ENCODE peak calls at places on chromosomes 12 and 14, in eight cellular contexts. P, L, G, X, B, E, F and Q are unnamed samples.

GRCh38 chr14:103925316-103925715 is 2.9 kb upstream of the TDRD9 start:
- DNase-seq in P (no peak), L (peak; percentile 70), G (no peak), X (no peak), B (no peak), E (no peak), F (no peak), Q (no peak)

GRCh38 chr12:47277972-47278448 is 198.3 kb upstream of the AMIGO2 start:
- DNase-seq in P (no peak), L (no peak), G (no peak), X (no peak), B (no peak), E (peak; percentile 94), F (no peak), Q (no peak)

GRCh38 chr14:76829650-76830421 is 3.6 kb downstream of the LRRC74A start:
- DNase-seq in P (no peak), L (no peak), G (peak; percentile 59), X (peak; percentile 86), B (no peak), E (peak; percentile 91), F (no peak), Q (no peak)

GRCh38 chr12:19971396-19971802 is 396.9 kb upstream of the PDE3A start:
- DNase-seq in P (no peak), L (no peak), G (peak; percentile 73), X (no peak), B (no peak), E (no peak), F (no peak), Q (no peak)

GRCh38 chr14:65032319-65032718 is 45.6 kb downstream of the FNTB start:
- DNase-seq in P (no peak), L (no peak), G (no peak), X (no peak), B (peak; percentile 13), E (no peak), F (no peak), Q (no peak)

GRCh38 chr12:110252716-110253115 is 28.3 kb upstream of the ATP2A2 start:
- DNase-seq in P (no peak), L (no peak), G (no peak), X (peak; percentile 16), B (no peak), E (no peak), F (no peak), Q (peak; percentile 51)

GRCh38 chr12:105957058-105957457 is 181.7 kb downstream of the NUAK1 start:
- DNase-seq in P (no peak), L (no peak), G (no peak), X (no peak), B (no peak), E (no peak), F (no peak), Q (peak; percentile 53)

GRCh38 chr14:24362241-24362960 is 5.6 kb upstream of the NFATC4 start:
- DNase-seq in P (no peak), L (no peak), G (no peak), X (no peak), B (no peak), E (no peak), F (no peak), Q (no peak)

GRCh38 chr14:103898204-103898603 is 30.1 kb upstream of the TDRD9 start:
- DNase-seq in P (no peak), L (no peak), G (no peak), X (no peak), B (no peak), E (no peak), F (no peak), Q (no peak)

GRCh38 chr12:99966429-99966828 is 18.3 kb downstream of the ANKS1B start:
- DNase-seq in P (no peak), L (no peak), G (no peak), X (no peak), B (no peak), E (no peak), F (no peak), Q (no peak)

DNA sequence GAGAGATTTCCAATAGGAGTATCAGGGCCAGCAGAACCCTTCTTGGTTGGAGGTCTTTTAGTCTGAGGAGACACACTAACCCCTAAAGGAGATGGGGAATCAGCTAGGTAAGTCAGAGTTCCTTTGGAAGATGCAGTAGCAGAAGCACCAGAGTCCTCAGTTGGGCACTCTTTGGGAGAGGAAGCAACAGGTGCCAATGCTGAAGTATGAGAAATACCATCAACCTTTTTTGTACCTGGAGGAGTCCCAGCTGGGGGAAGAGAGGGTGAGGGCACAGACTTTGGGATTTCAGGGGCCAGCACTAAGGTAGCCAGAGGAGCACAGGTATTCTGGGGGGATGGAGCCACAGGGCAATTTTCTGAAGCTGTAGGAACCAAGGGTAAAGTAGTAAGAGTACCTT is 6.0 kb downstream of the NACA start:
- DNase-seq in P (no peak), L (no peak), G (no peak), X (no peak), B (no peak), E (no peak), F (no peak), Q (no peak)
- H3K27ac ChIP-seq in P (peak overlapping the region; percentile 23), L (peak overlapping the region; percentile 94), G (peak overlapping the region; percentile 11), X (no peak overlapping the region), B (no peak overlapping the region), E (peak overlapping the region; percentile 64), F (no peak overlapping the region), Q (no peak overlapping the region)

DNA sequence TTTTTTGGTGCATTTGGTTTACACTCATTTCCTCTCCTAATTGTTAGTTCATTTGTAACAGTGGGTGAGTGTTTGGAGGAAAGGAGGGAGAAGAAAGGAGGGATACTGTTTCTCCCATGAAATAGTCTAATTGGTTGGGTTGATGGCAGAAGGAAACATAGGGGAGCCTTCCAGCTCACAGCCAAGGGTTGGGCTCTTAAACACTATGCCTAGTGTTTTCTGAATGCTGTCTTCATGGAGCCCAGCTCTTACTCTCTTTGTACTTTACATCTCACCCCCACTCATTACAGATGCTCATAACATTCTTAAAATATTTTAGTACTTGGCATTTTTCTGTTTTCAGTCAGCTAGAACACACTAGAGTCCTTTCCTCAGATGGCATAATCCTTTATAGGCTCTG is 38.2 kb downstream of the BAZ2A start:
- DNase-seq in P (no peak), L (no peak), G (no peak), X (no peak), B (no peak), E (no peak), F (no peak), Q (no peak)
- H3K4me3 ChIP-seq in P (no peak overlapping the region), L (no peak overlapping the region), G (no peak overlapping the region), X (no peak overlapping the region), B (no peak overlapping the region), E (no peak overlapping the region), F (no peak overlapping the region), Q (no peak overlapping the region)

GRCh38 chr14:54566410-54567223 is at the start of gene SAMD4A:
- DNase-seq in P (peak; percentile 77), L (peak; percentile 43), G (peak; percentile 84), X (peak; percentile 77), B (peak; percentile 75), E (peak; percentile 93), F (peak; percentile 84), Q (peak; percentile 75)

GRCh38 chr14:54565236-54566151 is 1.4 kb upstream of the SAMD4A start:
- DNase-seq in P (peak; percentile 82), L (peak; percentile 54), G (peak; percentile 88), X (peak; percentile 93), B (peak; percentile 94), E (peak; percentile 93), F (peak; percentile 98), Q (peak; percentile 89)

GRCh38 chr14:54564799-54565235 is 2.1 kb upstream of the SAMD4A start:
- DNase-seq in P (no peak), L (no peak), G (peak; percentile 34), X (peak; percentile 38), B (no peak), E (peak; percentile 78), F (peak; percentile 60), Q (peak; percentile 11)

GRCh38 chr14:54567224-54567633 is 301 bp downstream of the SAMD4A start:
- DNase-seq in P (no peak), L (no peak), G (peak; percentile 69), X (peak; percentile 33), B (peak; percentile 34), E (peak; percentile 45), F (peak; percentile 51), Q (peak; percentile 25)

GRCh38 chr14:54566152-54566409 is 847 bp upstream of the SAMD4A start:
- DNase-seq in P (no peak), L (no peak), G (no peak), X (no peak), B (no peak), E (no peak), F (no peak), Q (peak; percentile 18)
- H3K27ac ChIP-seq in P (peak overlapping the region; percentile 45), L (no peak overlapping the region), G (no peak overlapping the region), X (peak overlapping the region; percentile 98), B (peak overlapping the region; percentile 98), E (peak overlapping the region; percentile 95), F (peak overlapping the region; percentile 100), Q (peak overlapping the region; percentile 67)

DNA sequence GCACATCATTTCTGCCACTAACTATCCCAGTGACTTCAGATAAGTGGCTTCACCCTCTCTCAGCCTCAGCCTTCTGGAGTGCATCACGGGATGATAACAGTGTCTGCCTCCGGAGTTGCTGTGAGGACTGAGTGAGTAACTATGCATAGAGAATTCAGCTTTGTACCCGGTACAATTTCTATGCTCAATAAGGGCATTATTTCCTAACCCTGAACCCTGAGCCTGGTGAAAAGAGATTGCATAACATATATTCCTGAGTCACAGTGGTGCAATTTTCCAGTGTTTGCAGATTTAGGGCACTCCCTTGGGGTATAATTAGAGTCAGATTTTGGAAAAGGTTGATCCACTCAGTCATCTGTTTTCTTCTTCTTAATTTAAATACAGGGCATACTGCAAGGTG is 181.1 kb downstream of the PTPN11 start:
- DNase-seq in P (no peak), L (no peak), G (no peak), X (no peak), B (no peak), E (peak; percentile 63), F (no peak), Q (no peak)
- H3K4me3 ChIP-seq in P (no peak overlapping the region), L (no peak overlapping the region), G (no peak overlapping the region), X (no peak overlapping the region), B (no peak overlapping the region), E (no peak overlapping the region), F (no peak overlapping the region), Q (no peak overlapping the region)

GRCh38 chr12:71840226-71840847 is 778 bp downstream of the TBC1D15 start:
- DNase-seq in P (peak; percentile 64), L (no peak), G (no peak), X (no peak), B (no peak), E (peak; percentile 73), F (no peak), Q (no peak)
- H3K27ac ChIP-seq in P (peak overlapping the region; percentile 97), L (peak overlapping the region; percentile 86), G (peak overlapping the region; percentile 65), X (peak overlapping the region; percentile 98), B (peak overlapping the region; percentile 93), E (peak overlapping the region; percentile 96), F (peak overlapping the region; percentile 99), Q (peak overlapping the region; percentile 92)

GRCh38 chr12:14443531-14443930 is 78.0 kb downstream of the ATF7IP start:
- DNase-seq in P (no peak), L (no peak), G (no peak), X (no peak), B (no peak), E (peak; percentile 31), F (no peak), Q (no peak)

DNA sequence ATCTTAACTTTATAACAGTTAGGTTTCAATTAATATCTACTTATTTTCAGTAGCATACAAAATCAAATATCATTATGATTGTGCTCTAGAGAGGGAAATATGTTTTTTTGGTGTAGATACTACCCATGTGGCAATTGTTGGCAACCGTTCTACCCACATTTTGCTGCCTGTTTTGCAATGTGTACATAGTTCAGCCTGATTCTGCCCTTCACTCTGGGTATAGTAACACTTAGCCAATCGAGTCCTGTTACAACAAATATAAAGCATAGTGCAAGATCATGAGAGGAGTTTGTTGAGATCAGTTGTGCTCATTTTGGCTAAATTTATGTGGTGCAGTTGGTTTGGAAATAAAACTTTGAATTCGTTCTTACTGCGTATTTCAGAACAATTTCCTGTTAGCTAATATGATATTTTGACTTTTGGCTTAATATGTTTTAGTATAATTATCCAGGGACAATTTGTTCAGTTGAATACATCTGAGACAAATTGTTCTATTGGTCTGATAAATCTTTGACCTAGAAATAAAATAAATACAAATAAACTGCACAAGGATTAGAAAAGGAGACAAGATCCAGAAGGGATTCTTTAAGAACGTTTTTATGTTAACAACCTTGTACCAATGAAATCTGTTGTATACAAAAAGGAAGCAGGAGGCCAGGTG is 76.9 kb downstream of the ATF7IP start:
- DNase-seq in P (no peak), L (peak; percentile 63), G (no peak), X (no peak), B (no peak), E (peak; percentile 56), F (no peak), Q (no peak)
- H3K4me3 ChIP-seq in P (no peak overlapping the region), L (no peak overlapping the region), G (no peak overlapping the region), X (no peak overlapping the region), B (no peak overlapping the region), E (no peak overlapping the region), F (no peak overlapping the region), Q (no peak overlapping the region)